ENCODE peak calls at places on chromosomes 6 and 20, in nine cellular contexts. One of them, this sample, is unnamed.
A peak's percentile ranks its signal among the peaks of the same experiment; 100 is the strongest.

GRCh38 chr6:131073577-131073976 is 10.5 kb upstream of the EPB41L2 start:
- DNase-seq in fibroblast of pulmonary artery: no peak
- DNase-seq in A549: no peak
- DNase-seq in transverse colon: no peak
- DNase-seq in H9: no peak
- DNase-seq in uterus: no peak
- DNase-seq in body of pancreas: no peak
- DNase-seq in sigmoid colon: no peak
- DNase-seq in fibroblast of mammary gland: no peak
- DNase-seq in this sample: no peak

GRCh38 chr6:131381694-131382093 is 191.3 kb upstream of the ARG1 start:
- DNase-seq in fibroblast of pulmonary artery: peak; percentile 16
- DNase-seq in A549: no peak
- DNase-seq in transverse colon: no peak
- DNase-seq in fibroblast of mammary gland: no peak
- DNase-seq in sigmoid colon: no peak
- DNase-seq in body of pancreas: no peak
- DNase-seq in uterus: no peak
- DNase-seq in H9: no peak
- DNase-seq in this sample: no peak

GRCh38 chr6:166772518-166772917 is 145.5 kb upstream of the RPS6KA2 start:
- DNase-seq in sigmoid colon: no peak
- DNase-seq in body of pancreas: no peak
- DNase-seq in H9: peak; percentile 66
- DNase-seq in uterus: no peak
- DNase-seq in fibroblast of pulmonary artery: no peak
- DNase-seq in transverse colon: no peak
- DNase-seq in A549: no peak
- DNase-seq in fibroblast of mammary gland: no peak
- DNase-seq in this sample: no peak

GRCh38 chr20:63373996-63374395 is 12.8 kb upstream of the CHRNA4 start:
- DNase-seq in transverse colon: no peak
- DNase-seq in A549: no peak
- DNase-seq in fibroblast of pulmonary artery: no peak
- DNase-seq in uterus: no peak
- DNase-seq in fibroblast of mammary gland: no peak
- DNase-seq in H9: no peak
- DNase-seq in sigmoid colon: no peak
- DNase-seq in body of pancreas: no peak
- DNase-seq in this sample: no peak

GRCh38 chr6:5208039-5208438 is 52.7 kb downstream of the LYRM4 start:
- DNase-seq in transverse colon: no peak
- DNase-seq in fibroblast of mammary gland: peak; percentile 40
- DNase-seq in A549: no peak
- DNase-seq in H9: no peak
- DNase-seq in sigmoid colon: no peak
- DNase-seq in uterus: peak; percentile 26
- DNase-seq in body of pancreas: no peak
- DNase-seq in fibroblast of pulmonary artery: peak; percentile 39
- DNase-seq in this sample: no peak

GRCh38 chr6:99746261-99746895 is 139.7 kb downstream of the PRDM13 start:
- DNase-seq in A549: peak; percentile 11
- DNase-seq in H9: peak; percentile 51
- DNase-seq in transverse colon: peak; percentile 59
- DNase-seq in fibroblast of pulmonary artery: peak; percentile 87
- DNase-seq in fibroblast of mammary gland: peak; percentile 75
- DNase-seq in body of pancreas: peak; percentile 80
- DNase-seq in sigmoid colon: no peak
- DNase-seq in uterus: peak; percentile 54
- DNase-seq in this sample: peak; percentile 61

GRCh38 chr20:63701051-63701328 is 4.5 kb downstream of the TNFRSF6B start:
- DNase-seq in H9: no peak
- DNase-seq in fibroblast of mammary gland: no peak
- DNase-seq in body of pancreas: no peak
- DNase-seq in transverse colon: no peak
- DNase-seq in fibroblast of pulmonary artery: no peak
- DNase-seq in A549: no peak
- DNase-seq in sigmoid colon: no peak
- DNase-seq in uterus: no peak
- DNase-seq in this sample: no peak

GRCh38 chr6:25010917-25011625 is 75.3 kb upstream of the RIPOR2 start:
- DNase-seq in H9: no peak
- DNase-seq in transverse colon: no peak
- DNase-seq in uterus: no peak
- DNase-seq in A549: no peak
- DNase-seq in fibroblast of pulmonary artery: peak; percentile 64
- DNase-seq in fibroblast of mammary gland: peak; percentile 68
- DNase-seq in sigmoid colon: no peak
- DNase-seq in body of pancreas: no peak
- DNase-seq in this sample: no peak

GRCh38 chr6:31918069-31918725 is 9.3 kb upstream of the C2 start:
- DNase-seq in transverse colon: no peak
- DNase-seq in fibroblast of mammary gland: peak; percentile 38
- DNase-seq in body of pancreas: no peak
- DNase-seq in uterus: no peak
- DNase-seq in H9: no peak
- DNase-seq in sigmoid colon: no peak
- DNase-seq in A549: no peak
- DNase-seq in fibroblast of pulmonary artery: peak; percentile 18
- DNase-seq in this sample: no peak

GRCh38 chr6:108968746-108969316 is 120.6 kb downstream of the ARMC2 start:
- DNase-seq in A549: no peak
- DNase-seq in transverse colon: no peak
- DNase-seq in fibroblast of mammary gland: no peak
- DNase-seq in H9: no peak
- DNase-seq in sigmoid colon: no peak
- DNase-seq in fibroblast of pulmonary artery: no peak
- DNase-seq in uterus: no peak
- DNase-seq in body of pancreas: no peak
- DNase-seq in this sample: no peak

GRCh38 chr6:108966236-108966635 is 118.0 kb downstream of the ARMC2 start:
- DNase-seq in transverse colon: no peak
- DNase-seq in uterus: no peak
- DNase-seq in fibroblast of mammary gland: no peak
- DNase-seq in body of pancreas: no peak
- DNase-seq in H9: no peak
- DNase-seq in fibroblast of pulmonary artery: no peak
- DNase-seq in A549: no peak
- DNase-seq in sigmoid colon: no peak
- DNase-seq in this sample: no peak

GRCh38 chr6:108969776-108970175 is 121.6 kb downstream of the ARMC2 start:
- DNase-seq in uterus: no peak
- DNase-seq in H9: no peak
- DNase-seq in sigmoid colon: no peak
- DNase-seq in fibroblast of pulmonary artery: peak; percentile 29
- DNase-seq in A549: no peak
- DNase-seq in body of pancreas: no peak
- DNase-seq in transverse colon: no peak
- DNase-seq in fibroblast of mammary gland: no peak
- DNase-seq in this sample: no peak

GRCh38 chr6:108966855-108967755 is 118.9 kb downstream of the ARMC2 start:
- DNase-seq in uterus: no peak
- DNase-seq in H9: peak; percentile 67
- DNase-seq in transverse colon: no peak
- DNase-seq in fibroblast of mammary gland: peak; percentile 52
- DNase-seq in sigmoid colon: no peak
- DNase-seq in A549: no peak
- DNase-seq in fibroblast of pulmonary artery: peak; percentile 57
- DNase-seq in body of pancreas: peak; percentile 56
- DNase-seq in this sample: peak; percentile 62

GRCh38 chr6:108968325-108968724 is 120.1 kb downstream of the ARMC2 start:
- DNase-seq in fibroblast of pulmonary artery: no peak
- DNase-seq in H9: peak; percentile 78
- DNase-seq in sigmoid colon: no peak
- DNase-seq in transverse colon: no peak
- DNase-seq in fibroblast of mammary gland: no peak
- DNase-seq in uterus: no peak
- DNase-seq in body of pancreas: no peak
- DNase-seq in A549: no peak
- DNase-seq in this sample: no peak
- TF ChIP-seq CTCF in fibroblast of pulmonary artery: no peak
- TF ChIP-seq CTCF in H9: peak; percentile 45
- TF ChIP-seq CTCF in sigmoid colon: no peak
- TF ChIP-seq CTCF in transverse colon: no peak
- TF ChIP-seq CTCF in fibroblast of mammary gland: no peak
- TF ChIP-seq CTCF in uterus: no peak
- TF ChIP-seq CTCF in body of pancreas: no peak
- TF ChIP-seq CTCF in A549: no peak
- TF ChIP-seq CTCF in this sample: no peak

GRCh38 chr20:22684763-22685443 is 100.5 kb upstream of the FOXA2 start:
- DNase-seq in uterus: no peak
- DNase-seq in body of pancreas: no peak
- DNase-seq in transverse colon: no peak
- DNase-seq in fibroblast of mammary gland: peak; percentile 6
- DNase-seq in H9: no peak
- DNase-seq in sigmoid colon: no peak
- DNase-seq in fibroblast of pulmonary artery: no peak
- DNase-seq in A549: no peak
- DNase-seq in this sample: no peak
- TF ChIP-seq CTCF in uterus: no peak
- TF ChIP-seq CTCF in body of pancreas: no peak
- TF ChIP-seq CTCF in transverse colon: no peak
- TF ChIP-seq CTCF in fibroblast of mammary gland: no peak
- TF ChIP-seq CTCF in H9: peak; percentile 30
- TF ChIP-seq CTCF in sigmoid colon: no peak
- TF ChIP-seq CTCF in fibroblast of pulmonary artery: no peak
- TF ChIP-seq CTCF in A549: peak; percentile 36
- TF ChIP-seq CTCF in this sample: no peak

GRCh38 chr6:138774370-138774769 is 801 bp downstream of the CCDC28A start:
- DNase-seq in sigmoid colon: no peak
- DNase-seq in A549: no peak
- DNase-seq in uterus: no peak
- DNase-seq in transverse colon: no peak
- DNase-seq in fibroblast of pulmonary artery: no peak
- DNase-seq in H9: no peak
- DNase-seq in fibroblast of mammary gland: peak; percentile 6
- DNase-seq in body of pancreas: no peak
- DNase-seq in this sample: no peak

GRCh38 chr6:138776659-138777058 is 3.1 kb downstream of the CCDC28A start:
- DNase-seq in transverse colon: no peak
- DNase-seq in sigmoid colon: no peak
- DNase-seq in H9: no peak
- DNase-seq in fibroblast of pulmonary artery: no peak
- DNase-seq in uterus: no peak
- DNase-seq in A549: no peak
- DNase-seq in fibroblast of mammary gland: no peak
- DNase-seq in body of pancreas: no peak
- DNase-seq in this sample: no peak

GRCh38 chr6:138772596-138773176 is 883 bp upstream of the CCDC28A start:
- DNase-seq in fibroblast of pulmonary artery: no peak
- DNase-seq in uterus: no peak
- DNase-seq in sigmoid colon: no peak
- DNase-seq in transverse colon: no peak
- DNase-seq in A549: no peak
- DNase-seq in fibroblast of mammary gland: no peak
- DNase-seq in H9: no peak
- DNase-seq in body of pancreas: no peak
- DNase-seq in this sample: no peak

GRCh38 chr6:138769102-138769676 is 4.4 kb upstream of the CCDC28A start:
- DNase-seq in A549: no peak
- DNase-seq in H9: no peak
- DNase-seq in uterus: no peak
- DNase-seq in sigmoid colon: no peak
- DNase-seq in fibroblast of pulmonary artery: peak; percentile 48
- DNase-seq in transverse colon: no peak
- DNase-seq in fibroblast of mammary gland: no peak
- DNase-seq in body of pancreas: no peak
- DNase-seq in this sample: no peak

DNA sequence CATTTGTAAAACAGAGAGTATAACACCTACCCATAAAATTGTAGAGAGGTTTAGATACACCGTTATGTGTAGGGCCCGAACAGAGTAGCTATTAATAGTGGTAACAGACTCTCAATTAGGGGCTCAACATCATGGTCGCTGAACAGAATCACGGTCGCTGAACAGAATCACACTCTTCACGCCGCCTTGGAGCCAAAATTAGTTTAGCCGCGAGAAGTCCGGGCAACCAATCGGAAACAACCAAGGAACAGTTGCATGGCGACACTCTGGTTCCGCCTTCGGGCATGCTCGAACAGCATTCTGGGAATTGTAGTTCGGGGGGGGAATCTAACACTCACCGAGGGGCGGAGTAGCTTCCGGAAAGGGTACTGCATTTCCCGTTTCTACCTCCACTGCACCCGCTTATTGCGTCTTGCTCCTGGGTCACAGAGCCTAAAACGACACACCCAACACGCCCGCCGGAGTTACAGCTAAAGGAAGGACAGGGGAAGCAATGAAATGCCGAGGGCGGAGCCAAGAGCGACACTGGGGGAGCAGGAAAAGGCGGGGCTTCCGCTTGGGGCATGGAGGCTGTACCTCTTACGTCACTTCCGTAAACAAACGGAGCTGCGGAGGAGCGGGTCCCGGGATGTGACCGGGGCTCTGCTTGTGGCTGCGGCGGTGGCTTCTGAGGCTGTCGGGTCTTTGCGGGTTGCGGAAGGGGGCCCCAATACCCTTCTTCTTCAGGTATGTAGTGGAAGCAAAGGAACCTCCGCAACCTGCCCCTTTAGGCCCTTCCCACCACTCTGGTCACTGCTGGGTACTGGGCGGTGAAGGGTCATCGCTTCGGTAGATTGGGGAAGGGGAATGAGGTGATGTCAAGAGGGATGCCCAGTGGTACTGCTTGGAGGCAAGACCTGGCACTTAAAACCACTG is at the start of gene CCDC28A:
- DNase-seq in sigmoid colon: peak; percentile 97
- DNase-seq in uterus: peak; percentile 95
- DNase-seq in A549: peak; percentile 71
- DNase-seq in transverse colon: peak; percentile 94
- DNase-seq in H9: peak; percentile 96
- DNase-seq in fibroblast of pulmonary artery: peak; percentile 97
- DNase-seq in body of pancreas: peak; percentile 96
- DNase-seq in fibroblast of mammary gland: peak; percentile 94
- DNase-seq in this sample: peak; percentile 88
- TF ChIP-seq CTCF in sigmoid colon: no peak
- TF ChIP-seq CTCF in uterus: peak; percentile 30
- TF ChIP-seq CTCF in A549: no peak
- TF ChIP-seq CTCF in transverse colon: no peak
- TF ChIP-seq CTCF in H9: no peak
- TF ChIP-seq CTCF in fibroblast of pulmonary artery: no peak
- TF ChIP-seq CTCF in body of pancreas: peak; percentile 43
- TF ChIP-seq CTCF in fibroblast of mammary gland: no peak
- TF ChIP-seq CTCF in this sample: no peak

GRCh38 chr6:55617272-55617671 is 38.3 kb upstream of the HMGCLL1 start:
- DNase-seq in body of pancreas: peak; percentile 43
- DNase-seq in fibroblast of mammary gland: peak; percentile 65
- DNase-seq in transverse colon: no peak
- DNase-seq in H9: peak; percentile 42
- DNase-seq in uterus: no peak
- DNase-seq in A549: no peak
- DNase-seq in sigmoid colon: no peak
- DNase-seq in fibroblast of pulmonary artery: peak; percentile 69
- DNase-seq in this sample: peak; percentile 19
- TF ChIP-seq CTCF in body of pancreas: peak; percentile 38
- TF ChIP-seq CTCF in fibroblast of mammary gland: peak; percentile 73
- TF ChIP-seq CTCF in transverse colon: peak; percentile 25
- TF ChIP-seq CTCF in H9: peak; percentile 75
- TF ChIP-seq CTCF in uterus: no peak
- TF ChIP-seq CTCF in A549: peak; percentile 33
- TF ChIP-seq CTCF in sigmoid colon: no peak
- TF ChIP-seq CTCF in fibroblast of pulmonary artery: peak; percentile 79
- TF ChIP-seq CTCF in this sample: peak; percentile 53